ENCODE peak calls at places on chromosome 17, in eight cellular contexts. J is tibial artery, S is AG09319, V is fibroblast of pulmonary artery, L is lower leg skin, C is GM13976, M is upper lobe of left lung, Y is K562. T is an unnamed sample.

GRCh38 chr17:50219939-50220465 is 18.6 kb upstream of the COL1A1 start:
- DNase-seq in J (peak), Y (no peak), S (no peak), L (no peak), C (no peak), M (no peak), V (peak), T (no peak)

GRCh38 chr17:49404371-49404770 is 10.3 kb downstream of the PHB1 start:
- DNase-seq in L (peak), Y (no peak), M (peak), J (no peak), C (no peak), S (no peak), V (no peak), T (peak)

GRCh38 chr17:79160980-79161621 is 86.5 kb downstream of the ENGASE start:
- DNase-seq in Y (no peak), L (no peak), S (no peak), V (peak), M (no peak), C (no peak), J (no peak), T (peak)

GRCh38 chr17:16419074-16419928 is 3.9 kb downstream of the TRPV2 start:
- DNase-seq in Y (peak), V (peak), C (peak), J (peak), M (no peak), L (no peak), S (no peak), T (peak)

GRCh38 chr17:10226930-10227695 is 28.7 kb upstream of the GAS7 start:
- DNase-seq in V (peak), S (no peak), L (peak), C (peak), M (peak), J (no peak), Y (peak), T (peak)

GRCh38 chr17:50687200-50688066 is 20.3 kb downstream of the ANKRD40 start:
- DNase-seq in C (peak), M (no peak), V (peak), Y (no peak), J (peak), S (no peak), L (peak), T (no peak)

GRCh38 chr17:73433501-73433900 is 121.7 kb upstream of the CDC42EP4 start:
- DNase-seq in Y (no peak), M (no peak), V (no peak), C (no peak), L (no peak), J (no peak), S (no peak), T (no peak)

GRCh38 chr17:81039854-81040758 is 5.2 kb downstream of the BAIAP2 start:
- DNase-seq in S (no peak), L (no peak), C (no peak), Y (peak), V (peak), J (no peak), M (no peak), T (no peak)

GRCh38 chr17:75625813-75626486 is 7.3 kb upstream of the SMIM5 start:
- DNase-seq in M (no peak), S (no peak), Y (peak), J (no peak), L (no peak), V (peak), C (peak), T (peak)

GRCh38 chr17:63458478-63458877 is 12.4 kb upstream of the CYB561 start:
- DNase-seq in S (no peak), Y (no peak), J (no peak), L (no peak), V (no peak), M (no peak), C (no peak), T (no peak)

GRCh38 chr17:17237026-17237799 is at the start of gene FLCN:
- DNase-seq in V (peak), Y (peak), M (peak), L (peak), C (peak), J (peak), S (peak), T (peak)

GRCh38 chr17:73291260-73291801 is 20.5 kb downstream of the CDC42EP4 start:
- DNase-seq in V (peak), S (peak), L (peak), Y (peak), J (peak), C (peak), M (peak), T (peak)

GRCh38 chr17:9241371-9241712 is 220.0 kb downstream of the NTN1 start:
- DNase-seq in S (no peak), L (no peak), Y (no peak), C (no peak), M (no peak), J (peak), V (no peak), T (no peak)

GRCh38 chr17:47955497-47956461 is 1.9 kb downstream of the PRR15L start:
- DNase-seq in C (no peak), S (no peak), J (no peak), M (peak), Y (no peak), L (no peak), V (no peak), T (no peak)

GRCh38 chr17:29874931-29875596 is 55.0 kb downstream of the SSH2 start:
- DNase-seq in V (no peak), J (no peak), M (no peak), S (no peak), C (no peak), Y (peak), L (no peak), T (no peak)

GRCh38 chr17:67534941-67535340 is 157.9 kb downstream of the PITPNC1 start:
- DNase-seq in S (no peak), C (no peak), Y (no peak), L (no peak), V (no peak), M (no peak), J (no peak), T (no peak)

GRCh38 chr17:7431231-7431630 is 2.6 kb downstream of the SPEM3 start:
- DNase-seq in Y (no peak), L (no peak), V (no peak), C (no peak), M (no peak), S (no peak), J (no peak), T (no peak)
- TF ChIP-seq CTCF in Y (no peak), L (no peak), V (no peak), C (no peak), M (no peak), S (no peak), J (no peak), T (no peak)

GRCh38 chr17:41688641-41689496 is at the start of gene EIF1:
- DNase-seq in L (peak), C (peak), M (peak), S (peak), V (peak), J (peak), Y (peak), T (peak)

GRCh38 chr17:41687828-41688640 is 651 bp upstream of the EIF1 start:
- DNase-seq in Y (no peak), J (peak), S (no peak), C (no peak), M (peak), L (no peak), V (peak), T (peak)

GRCh38 chr17:41691031-41691777 is 2.5 kb downstream of the EIF1 start:
- DNase-seq in Y (no peak), J (no peak), M (no peak), V (peak), S (no peak), L (no peak), C (no peak), T (no peak)

GRCh38 chr17:41690497-41690896 is 1.8 kb downstream of the EIF1 start:
- DNase-seq in L (no peak), M (no peak), J (no peak), S (no peak), Y (no peak), V (no peak), C (no peak), T (no peak)

GRCh38 chr17:41689497-41690299 is 1.0 kb downstream of the EIF1 start:
- DNase-seq in Y (no peak), J (no peak), M (no peak), L (no peak), S (peak), C (no peak), V (peak), T (peak)
- TF ChIP-seq CTCF in Y (peak), J (peak), M (peak), L (no peak), S (peak), C (peak), V (peak), T (peak)

GRCh38 chr17:1716076-1716911 is 6.1 kb upstream of the TLCD2 start:
- DNase-seq in J (peak), V (peak), Y (peak), C (peak), L (peak), M (peak), S (peak), T (peak)
- TF ChIP-seq CTCF in J (no peak), V (peak), Y (no peak), C (no peak), L (no peak), M (peak), S (peak), T (no peak)

GRCh38 chr17:4295686-4296085 is 31.9 kb upstream of the ANKFY1 start:
- DNase-seq in V (no peak), M (no peak), Y (no peak), S (no peak), L (no peak), J (no peak), C (no peak), T (no peak)
- TF ChIP-seq CTCF in V (no peak), M (no peak), Y (no peak), S (no peak), L (no peak), J (no peak), C (no peak), T (no peak)

GRCh38 chr17:3039748-3040147 is 23.7 kb downstream of the OR1D5 start:
- DNase-seq in M (no peak), S (no peak), V (peak), C (no peak), J (no peak), L (no peak), Y (no peak), T (no peak)

GRCh38 chr17:3040882-3041281 is 22.5 kb downstream of the OR1D5 start:
- DNase-seq in V (no peak), J (no peak), M (no peak), L (peak), S (no peak), C (no peak), Y (no peak), T (no peak)

GRCh38 chr17:3046753-3047152 is 16.7 kb downstream of the OR1D5 start:
- DNase-seq in L (no peak), Y (no peak), M (no peak), S (no peak), C (no peak), V (no peak), J (no peak), T (no peak)

GRCh38 chr17:3038941-3039340 is 24.5 kb downstream of the OR1D5 start:
- DNase-seq in S (no peak), L (peak), M (no peak), Y (no peak), C (no peak), J (no peak), V (no peak), T (no peak)

DNA sequence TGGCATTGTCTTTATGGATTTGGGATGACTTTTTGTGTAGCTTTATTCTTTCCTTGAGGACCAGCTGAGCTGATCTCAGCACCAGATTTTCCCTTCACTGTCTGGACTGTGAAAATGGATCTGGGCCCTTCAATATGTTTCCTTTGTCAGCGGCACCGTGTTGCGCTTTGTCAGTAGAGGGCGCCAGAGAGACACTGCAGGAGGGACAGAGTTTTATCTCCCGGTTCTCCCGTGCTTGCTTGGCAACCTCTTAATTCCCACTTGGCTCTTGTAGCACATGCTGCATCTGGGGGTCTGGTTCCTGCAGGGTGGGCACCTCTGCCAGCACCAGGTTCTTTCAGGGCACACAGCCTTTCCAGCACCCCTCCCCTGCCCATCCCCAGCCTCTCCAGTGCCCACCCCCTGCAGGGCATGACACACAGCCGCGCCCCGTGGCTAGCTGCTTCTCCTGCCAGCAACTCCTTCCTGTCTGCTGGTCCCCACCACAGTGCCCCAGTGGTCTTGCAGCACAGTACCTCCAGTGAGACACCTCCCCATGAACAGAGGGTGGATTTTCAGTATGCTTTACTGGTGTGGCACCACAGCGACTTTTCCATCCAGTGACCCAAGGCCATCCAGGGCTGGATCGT is 19.6 kb downstream of the OR1D5 start:
- DNase-seq in M (no peak), S (no peak), C (no peak), V (no peak), J (peak), L (peak), Y (peak), T (peak)
- TF ChIP-seq CTCF in M (no peak), S (no peak), C (no peak), V (peak), J (no peak), L (no peak), Y (peak), T (peak)

T was measured in activated CD8-positive, alpha-beta T cell treated with anti-CD3 and anti-CD28 coated beads for 36 hours.